ENCODE peak calls at places on chromosomes 5 and 9, in four cellular contexts. One of them, this sample, is unnamed.

GRCh38 chr5:74598731-74599624 is 41.5 kb downstream of the ENC1 start:
- DNase-seq in spleen: no peak
- DNase-seq in OCI-LY7: no peak
- DNase-seq in neural crest cell: no peak
- DNase-seq in this sample: no peak

GRCh38 chr9:133605446-133605845 is 3.7 kb downstream of the FAM163B start:
- DNase-seq in neural crest cell: no peak
- DNase-seq in OCI-LY7: no peak
- DNase-seq in spleen: no peak
- DNase-seq in this sample: no peak

GRCh38 chr9:93098236-93098946 is 2.4 kb downstream of the CARD19 start:
- DNase-seq in spleen: peak; percentile 96
- DNase-seq in neural crest cell: no peak
- DNase-seq in OCI-LY7: no peak
- DNase-seq in this sample: peak; percentile 82

GRCh38 chr9:100111235-100111634 is 12.2 kb downstream of the INVS start:
- DNase-seq in neural crest cell: no peak
- DNase-seq in spleen: no peak
- DNase-seq in OCI-LY7: no peak
- DNase-seq in this sample: peak; percentile 33

GRCh38 chr5:119070578-119070827 is 384 bp upstream of the DMXL1 start:
- DNase-seq in spleen: peak; percentile 94
- DNase-seq in OCI-LY7: no peak
- DNase-seq in neural crest cell: no peak
- DNase-seq in this sample: peak; percentile 91

GRCh38 chr9:132201780-132202703 is 40.2 kb downstream of the NTNG2 start:
- DNase-seq in spleen: no peak
- DNase-seq in neural crest cell: no peak
- DNase-seq in OCI-LY7: no peak
- DNase-seq in this sample: no peak

GRCh38 chr9:76562511-76562911 is 103.5 kb downstream of the GCNT1 start:
- DNase-seq in neural crest cell: no peak
- DNase-seq in OCI-LY7: no peak
- DNase-seq in spleen: no peak
- DNase-seq in this sample: no peak

GRCh38 chr5:139660916-139661814 is 13.0 kb downstream of the CXXC5 start:
- DNase-seq in neural crest cell: no peak
- DNase-seq in OCI-LY7: no peak
- DNase-seq in spleen: peak; percentile 89
- DNase-seq in this sample: peak; percentile 66

GRCh38 chr5:79759436-79759835 is 69.8 kb downstream of the CMYA5 start:
- DNase-seq in OCI-LY7: no peak
- DNase-seq in spleen: no peak
- DNase-seq in neural crest cell: no peak
- DNase-seq in this sample: no peak

GRCh38 chr5:14397717-14398116 is 183.9 kb upstream of the OTULINL start:
- DNase-seq in OCI-LY7: no peak
- DNase-seq in spleen: no peak
- DNase-seq in neural crest cell: no peak
- DNase-seq in this sample: no peak

GRCh38 chr5:126016256-126016655 is 407.0 kb upstream of the GRAMD2B start:
- DNase-seq in spleen: no peak
- DNase-seq in OCI-LY7: no peak
- DNase-seq in neural crest cell: no peak
- DNase-seq in this sample: no peak

GRCh38 chr9:38339496-38339895 is 53.0 kb upstream of the ALDH1B1 start:
- DNase-seq in OCI-LY7: no peak
- DNase-seq in neural crest cell: no peak
- DNase-seq in spleen: no peak
- DNase-seq in this sample: no peak

GRCh38 chr9:93308158-93308602 is 124.2 kb downstream of the WNK2 start:
- DNase-seq in spleen: peak; percentile 59
- DNase-seq in OCI-LY7: no peak
- DNase-seq in neural crest cell: no peak
- DNase-seq in this sample: no peak

GRCh38 chr9:72038890-72039410 is 21.5 kb downstream of the C9orf57 start:
- DNase-seq in neural crest cell: peak; percentile 87
- DNase-seq in spleen: peak; percentile 82
- DNase-seq in OCI-LY7: peak; percentile 64
- DNase-seq in this sample: peak; percentile 54

GRCh38 chr5:108379722-108380530 is 2.0 kb downstream of the FBXL17 start:
- DNase-seq in OCI-LY7: peak; percentile 21
- DNase-seq in spleen: no peak
- DNase-seq in neural crest cell: no peak
- DNase-seq in this sample: no peak

GRCh38 chr5:130189961-130190360 is 285.7 kb downstream of the CHSY3 start:
- DNase-seq in OCI-LY7: no peak
- DNase-seq in spleen: no peak
- DNase-seq in neural crest cell: no peak
- DNase-seq in this sample: no peak

GRCh38 chr9:127960410-127961165 is 20.2 kb downstream of the EEIG1 start:
- DNase-seq in OCI-LY7: no peak
- DNase-seq in spleen: no peak
- DNase-seq in neural crest cell: no peak
- DNase-seq in this sample: no peak

GRCh38 chr5:35963381-35963843 is 25.0 kb upstream of the CAPSL start:
- DNase-seq in neural crest cell: no peak
- DNase-seq in spleen: no peak
- DNase-seq in OCI-LY7: peak; percentile 11
- DNase-seq in this sample: peak; percentile 68

GRCh38 chr5:167950126-167950721 is 341.2 kb upstream of the WWC1 start:
- DNase-seq in spleen: no peak
- DNase-seq in neural crest cell: no peak
- DNase-seq in OCI-LY7: no peak
- DNase-seq in this sample: no peak

GRCh38 chr5:52922384-52922783 is 66.8 kb upstream of the ITGA2 start:
- DNase-seq in spleen: no peak
- DNase-seq in OCI-LY7: no peak
- DNase-seq in neural crest cell: no peak
- DNase-seq in this sample: no peak

GRCh38 chr5:53130206-53130605 is 20.6 kb upstream of the MOCS2 start:
- DNase-seq in OCI-LY7: no peak
- DNase-seq in neural crest cell: no peak
- DNase-seq in spleen: no peak
- DNase-seq in this sample: no peak

GRCh38 chr9:119412399-119412798 is 43.2 kb upstream of the BRINP1 start:
- DNase-seq in spleen: no peak
- DNase-seq in OCI-LY7: no peak
- DNase-seq in neural crest cell: no peak
- DNase-seq in this sample: no peak